ENCODE peak calls at places on chromosomes 12 and 14, in five cellular contexts. V, Y, X, L and D are unnamed samples.

GRCh38 chr12:115920395-115921183 is 356.9 kb downstream of the MED13L start:
- DNase-seq in Y (peak; percentile 67), V (no peak), X (no peak), L (no peak), D (no peak)

GRCh38 chr12:111757361-111758119 is 9.2 kb upstream of the ALDH2 start:
- DNase-seq in Y (peak; percentile 65), V (peak; percentile 40), X (peak; percentile 51), L (peak; percentile 67), D (no peak)

GRCh38 chr14:80930836-80931389 is 10.6 kb downstream of the CEP128 start:
- DNase-seq in V (peak; percentile 71), L (peak; percentile 69), Y (peak; percentile 94), X (peak; percentile 63), D (peak; percentile 88)

GRCh38 chr14:85416771-85417170 is 113.2 kb upstream of the FLRT2 start:
- DNase-seq in Y (peak; percentile 80), V (no peak), X (peak; percentile 21), L (peak; percentile 59), D (no peak)

GRCh38 chr12:31525496-31526157 is 65.3 kb downstream of the DENND5B start:
- DNase-seq in L (no peak), V (no peak), Y (no peak), X (no peak), D (no peak)

GRCh38 chr12:52969828-52970569 is 21.1 kb downstream of the KRT18 start:
- DNase-seq in L (no peak), V (no peak), X (no peak), Y (no peak), D (peak; percentile 80)

GRCh38 chr12:114982760-114983159 is 298.8 kb upstream of the TBX3 start:
- DNase-seq in X (peak; percentile 30), V (no peak), L (peak; percentile 24), Y (no peak), D (peak; percentile 30)

GRCh38 chr12:52167578-52167977 is 24.2 kb downstream of the KRT80 start:
- DNase-seq in X (no peak), L (no peak), Y (no peak), V (no peak), D (no peak)

GRCh38 chr12:94972795-94973194 is 30.7 kb downstream of the NDUFA12 start:
- DNase-seq in L (no peak), V (no peak), Y (no peak), X (no peak), D (no peak)

GRCh38 chr12:109758406-109759075 is 44.9 kb downstream of the FAM222A start:
- DNase-seq in V (no peak), L (no peak), X (no peak), Y (no peak), D (no peak)

GRCh38 chr12:131808744-131809371 is 19.3 kb upstream of the MMP17 start:
- DNase-seq in X (no peak), L (peak; percentile 21), V (peak; percentile 42), Y (no peak), D (peak; percentile 18)